ENCODE peak calls at places on chromosomes 12 and 14, in eight cellular contexts. S is transverse colon, Q is A549, D is tibial nerve, V is sigmoid colon, E is H1, L is stomach, O is esophagus muscularis mucosa. P is an unnamed sample.

GRCh38 chr14:100882026-100882967 is 21.2 kb downstream of the RTL1 start:
- DNase-seq in D (no peak), V (no peak), L (no peak), S (no peak), O (no peak), Q (no peak), E (no peak), P (peak; percentile 41)

GRCh38 chr14:58789106-58789505 is 151.3 kb downstream of the DACT1 start:
- DNase-seq in V (no peak), L (no peak), Q (no peak), O (no peak), S (no peak), E (no peak), D (no peak), P (no peak)

GRCh38 chr12:7934153-7934552 is 1.8 kb downstream of the SLC2A3 start:
- DNase-seq in S (no peak), O (no peak), V (no peak), D (no peak), L (no peak), Q (no peak), E (no peak), P (no peak)

GRCh38 chr14:64620910-64621309 is 71.1 kb downstream of the PPP1R36 start:
- DNase-seq in V (no peak), S (no peak), Q (no peak), O (no peak), D (no peak), L (no peak), E (no peak), P (no peak)

GRCh38 chr12:107349008-107349747 is 255.8 kb upstream of the CRY1 start:
- DNase-seq in S (peak; percentile 69), Q (peak; percentile 82), E (no peak), V (no peak), O (no peak), L (no peak), D (peak; percentile 34), P (no peak)

GRCh38 chr12:127963926-127964325 is 303.0 kb upstream of the TMEM132C start:
- DNase-seq in S (no peak), V (no peak), D (no peak), L (no peak), E (no peak), O (no peak), Q (no peak), P (no peak)

GRCh38 chr12:7130791-7131501 is 775 bp downstream of the CLSTN3 start:
- DNase-seq in O (no peak), S (peak; percentile 64), D (no peak), L (peak; percentile 54), V (no peak), E (peak; percentile 78), Q (no peak), P (peak; percentile 74)

GRCh38 chr12:6180300-6181051 is 19.7 kb upstream of the CD9 start:
- DNase-seq in S (no peak), V (peak; percentile 80), L (peak; percentile 57), O (no peak), E (no peak), Q (no peak), D (peak; percentile 59), P (peak; percentile 86)

GRCh38 chr12:67893003-67893402 is 96.2 kb upstream of the IFNG-AS1 start:
- DNase-seq in Q (no peak), O (no peak), D (no peak), L (no peak), S (no peak), E (no peak), V (no peak), P (no peak)

GRCh38 chr12:57242691-57243454 is 8.1 kb downstream of the STAC3 start:
- DNase-seq in E (peak; percentile 100), Q (peak; percentile 81), D (no peak), V (peak; percentile 75), O (no peak), L (peak; percentile 63), S (peak; percentile 72), P (no peak)

DNA sequence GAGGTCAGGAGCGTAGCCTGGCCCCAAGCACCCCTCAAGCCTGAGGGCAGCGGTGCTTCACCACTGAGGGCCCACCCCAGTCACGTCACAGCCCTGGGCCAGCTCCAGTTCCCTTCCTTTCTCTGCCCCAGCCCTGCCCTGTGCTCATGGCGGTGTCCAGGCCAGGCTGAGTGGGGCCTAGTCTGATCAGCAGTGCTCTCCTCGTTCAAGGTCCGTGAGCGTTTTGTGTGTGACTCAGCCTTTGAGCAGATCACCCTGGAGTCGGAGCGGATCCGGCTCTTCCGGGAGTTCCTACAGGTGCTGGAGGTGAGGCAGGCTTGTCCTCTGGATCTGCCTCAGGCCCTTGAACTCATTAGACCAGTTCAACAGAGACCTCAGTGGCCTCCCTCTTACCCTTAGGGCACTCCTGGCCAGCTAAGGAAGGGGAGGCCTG is 19.0 kb downstream of the PRPF40B start:
- DNase-seq in L (no peak), Q (no peak), V (no peak), E (no peak), S (no peak), O (no peak), D (no peak), P (peak; percentile 35)
- TF ChIP-seq EP300 in L (no peak), Q (no peak), V (no peak), E (no peak), S (no peak), O (no peak), D (no peak), P (no peak)

GRCh38 chr12:2963760-2964292 is 4.6 kb downstream of the TEAD4 start:
- DNase-seq in S (no peak), L (no peak), D (no peak), O (no peak), E (peak; percentile 69), Q (no peak), V (no peak), P (no peak)
- TF ChIP-seq POLR2A in S (no peak), L (no peak), D (no peak), O (no peak), E (no peak), Q (no peak), V (no peak), P (no peak)

GRCh38 chr14:57732886-57733285 is 133.0 kb downstream of the SLC35F4 start:
- DNase-seq in E (no peak), Q (no peak), S (no peak), D (no peak), L (peak; percentile 31), O (no peak), V (no peak), P (no peak)
- TF ChIP-seq EP300 in E (no peak), Q (no peak), S (no peak), D (no peak), L (no peak), O (no peak), V (no peak), P (no peak)

GRCh38 chr12:76057316-76057715 is 25.7 kb upstream of the PHLDA1 start:
- DNase-seq in D (no peak), L (no peak), S (no peak), E (no peak), Q (no peak), O (no peak), V (no peak), P (peak; percentile 67)

GRCh38 chr12:76060111-76060510 is 24.4 kb downstream of the NAP1L1 start:
- DNase-seq in E (no peak), S (no peak), O (no peak), L (no peak), Q (no peak), D (no peak), V (no peak), P (no peak)

GRCh38 chr12:76049575-76050251 is 18.1 kb upstream of the PHLDA1 start:
- DNase-seq in S (no peak), D (no peak), E (no peak), O (no peak), Q (no peak), L (no peak), V (no peak), P (no peak)

DNA sequence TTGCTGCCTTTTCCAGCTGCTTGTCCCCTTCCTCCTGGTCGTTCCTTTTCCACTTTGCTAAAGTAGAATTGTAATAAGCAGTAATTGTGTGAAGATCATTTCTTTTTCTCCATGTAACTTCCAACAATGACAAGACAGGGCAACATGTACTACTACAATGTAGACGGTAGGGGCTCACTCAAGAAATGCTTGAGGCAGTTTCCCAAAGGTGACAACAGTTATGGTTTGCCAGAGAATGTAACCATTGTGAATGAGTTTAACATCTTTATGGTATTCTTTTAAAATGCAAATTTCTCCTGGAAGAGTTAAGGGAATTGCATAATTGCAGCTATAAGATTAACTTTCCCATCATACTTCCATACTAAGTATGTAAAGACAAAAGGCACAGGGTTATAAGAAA is 23.8 kb upstream of the PHLDA1 start:
- DNase-seq in V (no peak), D (no peak), E (no peak), S (no peak), O (no peak), L (no peak), Q (no peak), P (no peak)
- TF ChIP-seq POLR2A in V (no peak), D (no peak), E (no peak), S (no peak), O (no peak), L (no peak), Q (no peak), P (no peak)

GRCh38 chr12:13980548-13981295 is 680 bp downstream of the GRIN2B start:
- DNase-seq in V (no peak), O (no peak), Q (peak; percentile 22), E (peak; percentile 65), D (no peak), S (no peak), L (no peak), P (no peak)

GRCh38 chr12:13981296-13981962 is at the start of gene GRIN2B:
- DNase-seq in O (no peak), E (peak; percentile 63), L (no peak), D (no peak), Q (peak; percentile 19), V (no peak), S (no peak), P (no peak)

GRCh38 chr12:13982010-13982409 is 608 bp upstream of the GRIN2B start:
- DNase-seq in V (no peak), S (peak; percentile 15), L (no peak), O (no peak), D (no peak), Q (peak; percentile 55), E (peak; percentile 96), P (no peak)

DNA sequence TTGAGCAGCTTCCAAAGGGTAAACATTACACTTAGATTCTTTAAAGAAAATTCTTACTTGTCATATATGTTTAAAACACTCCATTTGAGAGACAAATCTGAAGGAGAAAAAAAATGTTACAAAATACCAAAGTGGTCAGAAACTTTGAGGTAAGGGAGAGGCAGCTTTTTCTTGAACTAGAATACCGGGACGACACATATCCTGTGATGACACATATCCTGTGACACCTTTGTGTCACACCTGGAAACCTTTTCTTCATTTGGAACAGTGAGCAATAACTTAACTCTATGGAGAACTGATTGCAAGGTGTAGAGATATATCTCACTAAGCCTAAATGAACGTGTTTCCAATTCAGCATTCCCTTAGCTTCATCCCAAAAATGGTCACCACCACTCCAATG is 4.6 kb upstream of the GRIN2B start:
- DNase-seq in E (no peak), D (no peak), S (no peak), O (no peak), V (no peak), L (no peak), Q (no peak), P (no peak)
- TF ChIP-seq EP300 in E (no peak), D (no peak), S (no peak), O (no peak), V (no peak), L (no peak), Q (no peak), P (no peak)

P was measured in ovary.